ENCODE peak calls at places on chromosome 12, in ten cellular contexts. One of them, this sample, is unnamed.
A peak's percentile ranks its signal among the peaks of the same experiment; 100 is the strongest.

GRCh38 chr12:76308866-76309265 is 39.3 kb downstream of the BBS10 start:
- DNase-seq in fibroblast of the aortic adventitia: peak; percentile 32
- DNase-seq in cardiac fibroblast: no peak
- DNase-seq in A549: no peak
- DNase-seq in endothelial cell of umbilical vein: peak; percentile 82
- DNase-seq in tibial artery: no peak
- DNase-seq in HFFc6: no peak
- DNase-seq in epithelial cell of proximal tubule: no peak
- DNase-seq in RWPE1: no peak
- DNase-seq in fibroblast of lung: no peak
- DNase-seq in this sample: no peak

GRCh38 chr12:47616440-47616839 is 89.4 kb downstream of the RPAP3 start:
- DNase-seq in epithelial cell of proximal tubule: no peak
- DNase-seq in cardiac fibroblast: peak; percentile 15
- DNase-seq in fibroblast of the aortic adventitia: peak; percentile 15
- DNase-seq in tibial artery: no peak
- DNase-seq in RWPE1: no peak
- DNase-seq in A549: no peak
- DNase-seq in endothelial cell of umbilical vein: no peak
- DNase-seq in HFFc6: no peak
- DNase-seq in fibroblast of lung: no peak
- DNase-seq in this sample: no peak

GRCh38 chr12:53803194-53803593 is 51.4 kb upstream of the CISTR start:
- DNase-seq in fibroblast of lung: no peak
- DNase-seq in A549: no peak
- DNase-seq in HFFc6: no peak
- DNase-seq in RWPE1: no peak
- DNase-seq in tibial artery: no peak
- DNase-seq in epithelial cell of proximal tubule: no peak
- DNase-seq in endothelial cell of umbilical vein: no peak
- DNase-seq in fibroblast of the aortic adventitia: no peak
- DNase-seq in cardiac fibroblast: no peak
- DNase-seq in this sample: no peak

GRCh38 chr12:127761880-127762279 is 505.1 kb upstream of the TMEM132C start:
- DNase-seq in HFFc6: no peak
- DNase-seq in tibial artery: no peak
- DNase-seq in fibroblast of lung: no peak
- DNase-seq in epithelial cell of proximal tubule: no peak
- DNase-seq in cardiac fibroblast: no peak
- DNase-seq in endothelial cell of umbilical vein: no peak
- DNase-seq in fibroblast of the aortic adventitia: no peak
- DNase-seq in RWPE1: no peak
- DNase-seq in A549: no peak
- DNase-seq in this sample: no peak

GRCh38 chr12:102874819-102875218 is 42.2 kb downstream of the PAH start:
- DNase-seq in endothelial cell of umbilical vein: no peak
- DNase-seq in RWPE1: no peak
- DNase-seq in cardiac fibroblast: no peak
- DNase-seq in HFFc6: no peak
- DNase-seq in tibial artery: no peak
- DNase-seq in fibroblast of the aortic adventitia: no peak
- DNase-seq in A549: no peak
- DNase-seq in epithelial cell of proximal tubule: no peak
- DNase-seq in fibroblast of lung: no peak
- DNase-seq in this sample: no peak

GRCh38 chr12:53495903-53496751 is 3.1 kb downstream of the MAP3K12 start:
- DNase-seq in tibial artery: peak; percentile 72
- DNase-seq in cardiac fibroblast: peak; percentile 71
- DNase-seq in fibroblast of the aortic adventitia: peak; percentile 87
- DNase-seq in epithelial cell of proximal tubule: no peak
- DNase-seq in RWPE1: no peak
- DNase-seq in endothelial cell of umbilical vein: no peak
- DNase-seq in A549: peak; percentile 36
- DNase-seq in fibroblast of lung: peak; percentile 46
- DNase-seq in HFFc6: no peak
- DNase-seq in this sample: no peak

GRCh38 chr12:132404435-132404855 is 75.1 kb upstream of the GALNT9 start:
- DNase-seq in A549: no peak
- DNase-seq in epithelial cell of proximal tubule: no peak
- DNase-seq in RWPE1: no peak
- DNase-seq in endothelial cell of umbilical vein: no peak
- DNase-seq in tibial artery: no peak
- DNase-seq in fibroblast of lung: no peak
- DNase-seq in cardiac fibroblast: no peak
- DNase-seq in fibroblast of the aortic adventitia: no peak
- DNase-seq in HFFc6: no peak
- DNase-seq in this sample: no peak

GRCh38 chr12:23096321-23096720 is 471.4 kb downstream of the ETNK1 start:
- DNase-seq in fibroblast of the aortic adventitia: no peak
- DNase-seq in RWPE1: peak; percentile 1
- DNase-seq in A549: no peak
- DNase-seq in HFFc6: no peak
- DNase-seq in fibroblast of lung: peak; percentile 8
- DNase-seq in tibial artery: no peak
- DNase-seq in epithelial cell of proximal tubule: no peak
- DNase-seq in cardiac fibroblast: no peak
- DNase-seq in endothelial cell of umbilical vein: no peak
- DNase-seq in this sample: no peak

GRCh38 chr12:115407723-115408122 is 723.7 kb upstream of the TBX3 start:
- DNase-seq in cardiac fibroblast: no peak
- DNase-seq in HFFc6: no peak
- DNase-seq in fibroblast of the aortic adventitia: no peak
- DNase-seq in RWPE1: no peak
- DNase-seq in tibial artery: no peak
- DNase-seq in A549: no peak
- DNase-seq in epithelial cell of proximal tubule: no peak
- DNase-seq in fibroblast of lung: no peak
- DNase-seq in endothelial cell of umbilical vein: no peak
- DNase-seq in this sample: no peak

GRCh38 chr12:119988440-119988787 is 622 bp upstream of the BICDL1 start:
- DNase-seq in A549: peak; percentile 59
- DNase-seq in endothelial cell of umbilical vein: peak; percentile 4
- DNase-seq in RWPE1: peak; percentile 62
- DNase-seq in fibroblast of the aortic adventitia: peak; percentile 25
- DNase-seq in cardiac fibroblast: peak; percentile 49
- DNase-seq in epithelial cell of proximal tubule: no peak
- DNase-seq in fibroblast of lung: peak; percentile 60
- DNase-seq in HFFc6: peak; percentile 29
- DNase-seq in tibial artery: no peak
- DNase-seq in this sample: no peak
- TF ChIP-seq CTCF in A549: peak; percentile 44
- TF ChIP-seq CTCF in endothelial cell of umbilical vein: no peak
- TF ChIP-seq CTCF in RWPE1: peak; percentile 34
- TF ChIP-seq CTCF in fibroblast of the aortic adventitia: no peak
- TF ChIP-seq CTCF in cardiac fibroblast: peak; percentile 16
- TF ChIP-seq CTCF in epithelial cell of proximal tubule: peak; percentile 62
- TF ChIP-seq CTCF in fibroblast of lung: peak; percentile 20
- TF ChIP-seq CTCF in HFFc6: peak; percentile 44
- TF ChIP-seq CTCF in tibial artery: no peak
- TF ChIP-seq CTCF in this sample: no peak

GRCh38 chr12:56451147-56451546 is 1.9 kb upstream of the TIMELESS start:
- DNase-seq in endothelial cell of umbilical vein: no peak
- DNase-seq in tibial artery: no peak
- DNase-seq in fibroblast of lung: no peak
- DNase-seq in HFFc6: no peak
- DNase-seq in cardiac fibroblast: no peak
- DNase-seq in fibroblast of the aortic adventitia: no peak
- DNase-seq in A549: no peak
- DNase-seq in RWPE1: no peak
- DNase-seq in epithelial cell of proximal tubule: no peak
- DNase-seq in this sample: no peak
- TF ChIP-seq CTCF in endothelial cell of umbilical vein: no peak
- TF ChIP-seq CTCF in tibial artery: no peak
- TF ChIP-seq CTCF in fibroblast of lung: no peak
- TF ChIP-seq CTCF in HFFc6: no peak
- TF ChIP-seq CTCF in cardiac fibroblast: no peak
- TF ChIP-seq CTCF in fibroblast of the aortic adventitia: no peak
- TF ChIP-seq CTCF in A549: no peak
- TF ChIP-seq CTCF in RWPE1: no peak
- TF ChIP-seq CTCF in epithelial cell of proximal tubule: no peak
- TF ChIP-seq CTCF in this sample: no peak

GRCh38 chr12:24582954-24583601 is 365.8 kb downstream of the BCAT1 start:
- DNase-seq in HFFc6: no peak
- DNase-seq in epithelial cell of proximal tubule: no peak
- DNase-seq in fibroblast of the aortic adventitia: no peak
- DNase-seq in RWPE1: no peak
- DNase-seq in A549: no peak
- DNase-seq in fibroblast of lung: no peak
- DNase-seq in tibial artery: no peak
- DNase-seq in endothelial cell of umbilical vein: no peak
- DNase-seq in cardiac fibroblast: no peak
- DNase-seq in this sample: no peak

GRCh38 chr12:24586293-24586692 is 362.6 kb downstream of the BCAT1 start:
- DNase-seq in epithelial cell of proximal tubule: no peak
- DNase-seq in fibroblast of the aortic adventitia: no peak
- DNase-seq in A549: no peak
- DNase-seq in fibroblast of lung: no peak
- DNase-seq in cardiac fibroblast: peak; percentile 10
- DNase-seq in HFFc6: no peak
- DNase-seq in endothelial cell of umbilical vein: no peak
- DNase-seq in RWPE1: no peak
- DNase-seq in tibial artery: no peak
- DNase-seq in this sample: no peak

DNA sequence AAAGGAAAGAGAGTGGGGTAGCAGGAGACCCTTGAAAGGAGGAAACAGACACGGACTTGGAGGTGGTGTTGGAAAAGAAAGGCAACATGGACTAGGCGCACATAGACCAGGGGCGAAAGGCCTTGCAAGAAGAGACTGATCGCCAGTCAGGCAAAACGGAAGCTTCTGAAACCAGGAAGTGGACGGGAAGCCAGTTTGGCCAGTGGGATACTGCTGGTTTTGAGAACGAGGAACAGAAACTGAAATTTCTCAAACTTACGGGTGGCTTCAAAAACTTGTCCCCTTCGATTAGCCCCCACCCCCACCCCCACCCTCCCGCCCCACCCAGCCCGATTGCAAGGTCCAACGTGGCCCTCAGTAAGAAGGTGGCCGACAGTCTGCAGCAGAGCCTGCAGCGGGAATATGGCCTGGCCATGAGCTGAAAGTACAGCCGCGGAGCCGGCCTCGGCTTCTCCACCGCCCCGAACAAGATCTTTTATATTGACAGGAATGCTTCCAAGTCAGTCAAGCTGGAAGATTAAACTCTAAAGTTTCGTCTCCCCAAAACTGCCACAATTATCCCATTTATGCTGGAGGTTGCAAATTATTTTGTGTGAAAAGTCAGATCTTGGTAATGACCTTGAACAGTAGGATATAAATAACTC is 364.7 kb downstream of the BCAT1 start:
- DNase-seq in fibroblast of lung: no peak
- DNase-seq in endothelial cell of umbilical vein: no peak
- DNase-seq in tibial artery: no peak
- DNase-seq in RWPE1: no peak
- DNase-seq in A549: no peak
- DNase-seq in HFFc6: no peak
- DNase-seq in cardiac fibroblast: no peak
- DNase-seq in fibroblast of the aortic adventitia: no peak
- DNase-seq in epithelial cell of proximal tubule: no peak
- DNase-seq in this sample: no peak
- TF ChIP-seq CTCF in fibroblast of lung: no peak
- TF ChIP-seq CTCF in endothelial cell of umbilical vein: no peak
- TF ChIP-seq CTCF in tibial artery: no peak
- TF ChIP-seq CTCF in RWPE1: no peak
- TF ChIP-seq CTCF in A549: no peak
- TF ChIP-seq CTCF in HFFc6: no peak
- TF ChIP-seq CTCF in cardiac fibroblast: no peak
- TF ChIP-seq CTCF in fibroblast of the aortic adventitia: no peak
- TF ChIP-seq CTCF in epithelial cell of proximal tubule: no peak
- TF ChIP-seq CTCF in this sample: no peak

DNA sequence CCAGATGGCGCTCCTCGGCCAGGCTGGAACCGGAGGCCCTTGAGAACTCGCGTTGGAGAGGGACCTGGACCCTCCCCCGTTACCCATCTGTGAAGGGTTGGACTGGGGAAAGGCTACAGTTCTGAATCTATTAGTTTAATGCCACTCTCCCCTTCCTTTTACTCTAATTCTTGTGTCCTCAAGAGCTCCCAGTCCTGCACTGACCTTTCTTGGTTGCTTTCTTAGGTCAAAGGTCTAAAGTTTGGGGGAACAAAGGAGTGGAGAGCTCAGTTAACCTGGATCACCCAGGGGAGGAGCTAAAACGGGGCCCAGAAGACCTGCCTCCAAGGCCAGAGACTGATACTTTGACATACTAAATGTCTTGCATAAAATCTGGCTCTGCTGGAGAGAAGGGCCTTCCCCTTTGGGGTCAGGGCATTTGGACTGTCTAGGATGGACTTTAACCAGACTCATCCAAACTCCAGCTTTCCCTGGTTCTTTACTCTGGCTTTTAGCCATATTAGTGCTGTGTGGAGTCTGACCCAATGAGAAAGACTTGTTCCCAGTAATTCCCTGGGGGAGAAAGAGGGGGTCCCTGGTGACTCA is 923 bp upstream of the MLF2 start:
- DNase-seq in endothelial cell of umbilical vein: no peak
- DNase-seq in RWPE1: no peak
- DNase-seq in cardiac fibroblast: no peak
- DNase-seq in fibroblast of the aortic adventitia: no peak
- DNase-seq in tibial artery: no peak
- DNase-seq in HFFc6: no peak
- DNase-seq in epithelial cell of proximal tubule: no peak
- DNase-seq in A549: no peak
- DNase-seq in fibroblast of lung: no peak
- DNase-seq in this sample: no peak
- TF ChIP-seq CTCF in endothelial cell of umbilical vein: no peak
- TF ChIP-seq CTCF in RWPE1: peak; percentile 40
- TF ChIP-seq CTCF in cardiac fibroblast: peak; percentile 96
- TF ChIP-seq CTCF in fibroblast of the aortic adventitia: peak; percentile 97
- TF ChIP-seq CTCF in tibial artery: peak; percentile 97
- TF ChIP-seq CTCF in HFFc6: peak; percentile 98
- TF ChIP-seq CTCF in epithelial cell of proximal tubule: no peak
- TF ChIP-seq CTCF in A549: peak; percentile 97
- TF ChIP-seq CTCF in fibroblast of lung: peak; percentile 90
- TF ChIP-seq CTCF in this sample: no peak

DNA sequence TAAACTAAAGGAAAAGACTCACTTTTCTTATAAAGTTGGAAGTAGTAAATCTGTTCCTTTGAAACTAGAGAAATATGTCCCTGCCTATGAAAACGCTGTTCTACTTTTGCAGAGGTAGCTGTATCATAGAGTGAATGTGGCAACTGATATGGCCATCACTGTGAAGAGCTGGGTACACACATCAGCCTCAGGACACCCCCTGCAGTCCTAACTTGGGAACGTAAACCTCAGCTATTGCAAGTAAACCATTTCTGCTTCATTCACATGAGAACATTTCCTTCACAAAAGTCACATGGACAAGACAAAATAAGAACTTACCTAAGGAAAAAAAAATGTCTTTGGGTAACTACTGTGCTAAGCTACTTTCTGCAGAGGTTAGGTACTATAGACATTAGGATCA is 233.3 kb upstream of the PPFIA2 start:
- DNase-seq in epithelial cell of proximal tubule: peak; percentile 15
- DNase-seq in endothelial cell of umbilical vein: peak; percentile 1
- DNase-seq in A549: no peak
- DNase-seq in RWPE1: no peak
- DNase-seq in fibroblast of the aortic adventitia: no peak
- DNase-seq in tibial artery: no peak
- DNase-seq in fibroblast of lung: peak; percentile 23
- DNase-seq in HFFc6: no peak
- DNase-seq in cardiac fibroblast: peak; percentile 1
- DNase-seq in this sample: no peak
- TF ChIP-seq CTCF in epithelial cell of proximal tubule: peak; percentile 66
- TF ChIP-seq CTCF in endothelial cell of umbilical vein: no peak
- TF ChIP-seq CTCF in A549: no peak
- TF ChIP-seq CTCF in RWPE1: no peak
- TF ChIP-seq CTCF in fibroblast of the aortic adventitia: no peak
- TF ChIP-seq CTCF in tibial artery: peak; percentile 69
- TF ChIP-seq CTCF in fibroblast of lung: no peak
- TF ChIP-seq CTCF in HFFc6: no peak
- TF ChIP-seq CTCF in cardiac fibroblast: no peak
- TF ChIP-seq CTCF in this sample: peak; percentile 26

This sample was measured in D721Med.